ENCODE peak calls at places on chromosomes 4 and X, in four cellular contexts. J, L, C and P are unnamed samples.

GRCh38 chr4:76762136-76763130 is 135.5 kb downstream of the SOWAHB start:
- DNase-seq in J (no peak), L (no peak), C (no peak), P (no peak)

GRCh38 chrX:118566359-118566758 is 70.7 kb downstream of the DOCK11 start:
- DNase-seq in J (no peak), L (no peak), C (no peak), P (no peak)

GRCh38 chr4:101345596-101346311 is 1.6 kb downstream of the PPP3CA start:
- DNase-seq in J (peak), L (peak), C (peak), P (peak)

GRCh38 chrX:101450951-101451350 is 34.3 kb upstream of the ARMCX4 start:
- DNase-seq in J (no peak), L (no peak), C (no peak), P (no peak)

GRCh38 chrX:154477891-154478477 is 1.1 kb downstream of the LAGE3 start:
- DNase-seq in J (no peak), L (no peak), C (no peak), P (no peak)

GRCh38 chrX:132199941-132200340 is 19.3 kb downstream of the RAP2C start:
- DNase-seq in J (no peak), L (no peak), C (no peak), P (no peak)

GRCh38 chr4:10460313-10461047 is 3.3 kb upstream of the ZNF518B start:
- DNase-seq in J (no peak), L (no peak), C (no peak), P (no peak)

GRCh38 chrX:12239356-12240082 is 101.2 kb downstream of the FRMPD4 start:
- DNase-seq in J (no peak), L (no peak), C (no peak), P (no peak)

GRCh38 chr4:34105311-34105710 is 2139.0 kb downstream of the ARAP2 start:
- DNase-seq in J (no peak), L (no peak), C (no peak), P (no peak)

GRCh38 chr4:185128272-185129119 is 14.6 kb upstream of the SLC25A4 start:
- DNase-seq in J (no peak), L (peak), C (peak), P (peak)

GRCh38 chr4:100898844-100899243 is 381.0 kb upstream of the EMCN start:
- DNase-seq in J (no peak), L (no peak), C (no peak), P (no peak)

GRCh38 chr4:72786401-72786990 is 217.5 kb upstream of the ADAMTS3 start:
- DNase-seq in J (no peak), L (no peak), C (no peak), P (no peak)

GRCh38 chr4:81675785-81676427 is 204.2 kb upstream of the RASGEF1B start:
- DNase-seq in J (no peak), L (no peak), C (peak), P (no peak)

GRCh38 chr4:2646386-2647149 is 109.6 kb downstream of the TNIP2 start:
- DNase-seq in J (no peak), L (no peak), C (peak), P (no peak)

GRCh38 chr4:77697860-77698599 is 92.4 kb downstream of the CXCL13 start:
- DNase-seq in J (peak), L (no peak), C (no peak), P (peak)

GRCh38 chr4:183397741-183398297 is 46.6 kb upstream of the CDKN2AIP start:
- DNase-seq in J (no peak), L (no peak), C (no peak), P (no peak)

GRCh38 chr4:183400035-183400434 is 44.4 kb upstream of the CDKN2AIP start:
- DNase-seq in J (no peak), L (no peak), C (no peak), P (no peak)

GRCh38 chr4:183399616-183400015 is 44.8 kb upstream of the CDKN2AIP start:
- DNase-seq in J (no peak), L (no peak), C (no peak), P (no peak)

GRCh38 chr4:183399166-183399565 is 45.3 kb upstream of the CDKN2AIP start:
- DNase-seq in J (no peak), L (peak), C (no peak), P (no peak)

DNA sequence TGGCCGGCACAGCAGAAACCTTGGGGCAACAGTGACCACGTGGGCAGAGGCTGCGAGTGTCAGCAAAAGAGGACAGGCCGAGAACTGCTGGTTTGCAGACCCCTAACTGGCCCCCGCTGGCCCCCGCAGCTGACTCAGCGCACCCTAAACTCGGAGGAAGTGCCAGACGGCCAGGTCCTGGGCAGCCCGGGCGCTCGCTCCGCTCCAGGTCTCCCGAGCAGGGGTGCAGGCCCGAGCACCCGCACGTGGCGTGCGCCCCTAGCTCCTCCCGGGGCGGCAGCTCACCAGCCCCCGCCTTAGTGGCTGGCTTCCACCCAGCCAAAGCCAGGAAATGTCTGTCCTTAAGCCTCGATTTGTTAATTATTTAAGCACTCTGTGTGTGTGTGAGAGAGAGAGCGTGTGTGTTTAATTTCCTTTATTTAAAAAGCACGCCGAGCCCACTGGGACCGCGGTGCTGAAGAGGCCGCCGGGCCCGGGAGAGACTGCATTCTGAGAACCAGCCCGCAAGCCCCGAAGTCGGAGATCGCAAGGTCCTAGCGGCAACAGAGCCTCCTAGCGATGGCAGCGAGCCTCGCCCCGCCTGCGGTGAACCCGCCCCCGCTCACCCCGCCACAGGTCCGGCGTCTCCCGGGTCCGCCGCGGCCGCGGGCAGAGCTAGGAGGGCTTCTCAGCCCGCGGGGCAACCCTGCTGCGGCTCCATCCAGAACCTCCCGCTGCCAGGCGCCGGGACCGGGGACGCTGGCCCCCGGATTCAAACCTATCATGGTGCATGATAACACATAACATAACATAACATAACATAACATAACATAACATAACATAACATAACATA is 45.9 kb upstream of the CDKN2AIP start:
- DNase-seq in J (peak), L (peak), C (peak), P (peak)
- H3K4me3 ChIP-seq in J (peak), L (peak), C (peak), P (peak)

GRCh38 chr4:168631241-168632151 is 134.6 kb downstream of the PALLD start:
- DNase-seq in J (peak), L (peak), C (peak), P (peak)

GRCh38 chr4:168633474-168633873 is 136.6 kb downstream of the PALLD start:
- DNase-seq in J (no peak), L (no peak), C (no peak), P (no peak)

GRCh38 chr4:168633071-168633470 is 136.2 kb downstream of the PALLD start:
- DNase-seq in J (peak), L (no peak), C (no peak), P (no peak)

GRCh38 chr4:168630445-168631187 is 133.8 kb downstream of the PALLD start:
- DNase-seq in J (peak), L (no peak), C (no peak), P (no peak)

DNA sequence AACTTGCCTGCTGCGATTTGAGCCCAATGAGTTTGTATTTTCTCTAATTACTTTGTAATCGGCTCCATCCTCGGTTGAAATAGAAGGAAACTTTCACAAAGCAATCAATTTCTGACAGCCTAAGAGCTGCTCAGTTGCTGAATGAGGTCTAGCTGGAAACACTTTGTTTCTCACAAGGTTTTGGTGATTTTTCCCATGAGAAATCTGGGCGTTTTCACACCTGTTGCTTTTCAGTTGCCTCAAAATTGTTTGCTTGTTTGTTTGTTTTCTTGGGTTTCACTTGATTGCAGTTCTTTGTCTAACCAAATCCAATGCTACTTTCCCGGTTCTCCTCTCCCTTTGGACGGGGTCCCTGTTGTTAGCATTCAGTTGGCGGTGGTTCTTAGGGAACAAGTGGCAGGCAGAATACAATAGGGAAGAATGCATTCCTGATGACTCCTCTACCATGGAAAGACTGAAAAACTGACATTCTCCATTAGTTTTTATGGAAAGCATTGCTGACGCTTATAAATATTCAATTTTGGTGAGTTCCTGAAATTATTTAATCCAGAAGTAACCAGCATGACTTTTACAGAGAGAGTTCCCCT is 135.5 kb downstream of the PALLD start:
- DNase-seq in J (no peak), L (no peak), C (no peak), P (no peak)
- H3K4me3 ChIP-seq in J (peak), L (no peak), C (peak), P (peak)

DNA sequence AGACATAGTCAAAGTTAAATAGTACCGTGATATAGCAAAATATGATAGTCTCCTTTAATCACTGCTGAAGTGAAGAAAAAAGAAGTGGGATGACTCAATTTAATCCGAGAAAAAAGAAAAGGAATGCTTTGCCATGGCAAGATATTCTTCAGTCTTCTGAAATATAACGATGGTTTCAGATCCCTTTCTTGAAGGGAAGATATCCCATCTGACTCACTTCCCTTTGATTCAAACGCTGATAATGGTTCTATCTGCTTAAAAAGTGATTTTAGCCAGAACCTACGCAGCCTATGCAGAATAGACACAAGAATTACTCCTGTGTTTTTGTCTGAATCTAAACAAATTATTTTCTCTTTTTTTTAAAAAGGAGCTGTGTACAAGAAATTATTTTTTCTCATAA is 68.1 kb upstream of the FTHL17 start:
- DNase-seq in J (no peak), L (no peak), C (no peak), P (no peak)
- H3K4me3 ChIP-seq in J (no peak), L (no peak), C (no peak), P (no peak)

DNA sequence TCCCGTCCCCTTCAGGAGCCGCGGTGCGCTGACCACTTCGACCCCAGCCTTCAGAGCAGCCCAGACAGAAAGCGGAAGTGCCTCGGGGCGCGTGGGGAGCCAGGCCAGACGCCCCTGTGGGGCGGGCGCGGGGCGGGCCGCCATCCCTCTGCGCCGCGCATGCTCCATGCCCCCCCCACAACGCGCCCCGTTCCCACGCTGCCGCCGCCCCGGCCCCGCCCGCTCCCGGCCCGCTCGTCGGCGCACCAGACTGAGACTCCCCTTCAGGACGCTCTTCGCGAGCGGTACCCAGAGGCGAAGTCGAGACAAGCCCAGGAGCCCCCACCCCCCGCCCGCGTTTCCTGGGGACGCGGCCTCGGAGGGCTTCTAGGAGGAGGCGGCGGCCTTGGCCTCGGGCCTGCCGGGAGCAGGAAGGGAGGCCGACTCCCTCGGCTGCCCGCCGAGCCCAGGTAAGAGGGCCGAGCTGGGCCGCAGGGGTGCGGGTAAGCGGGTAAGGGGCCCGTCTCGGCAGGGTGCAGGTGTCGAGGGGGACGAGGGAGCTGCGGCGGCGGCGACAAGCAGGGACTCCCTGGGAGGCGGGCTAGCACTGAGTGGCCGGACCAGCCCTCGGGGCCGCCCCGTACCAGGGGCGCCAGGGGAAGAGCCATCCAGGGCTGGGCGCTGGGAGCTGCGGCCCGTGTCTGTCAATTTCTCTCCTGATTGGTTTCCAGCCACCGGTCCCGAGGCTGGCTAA is at the start of gene ZFP92:
- DNase-seq in J (no peak), L (peak), C (no peak), P (no peak)
- H3K4me3 ChIP-seq in J (peak), L (peak), C (peak), P (peak)

GRCh38 chr4:123319639-123320038 is 77.0 kb upstream of the SPRY1 start:
- DNase-seq in J (no peak), L (no peak), C (no peak), P (no peak)

GRCh38 chr4:123323998-123324397 is 72.6 kb upstream of the SPRY1 start:
- DNase-seq in J (no peak), L (no peak), C (no peak), P (no peak)

GRCh38 chr4:123327346-123327745 is 69.2 kb upstream of the SPRY1 start:
- DNase-seq in J (no peak), L (no peak), C (no peak), P (no peak)

GRCh38 chr4:123327846-123328447 is 68.6 kb upstream of the SPRY1 start:
- DNase-seq in J (peak), L (no peak), C (no peak), P (no peak)

GRCh38 chr4:123325241-123325681 is 71.3 kb upstream of the SPRY1 start:
- DNase-seq in J (peak), L (no peak), C (no peak), P (no peak)
- H3K4me3 ChIP-seq in J (no peak), L (no peak), C (no peak), P (no peak)